ENCODE peak calls at places on chromosome 17, in six cellular contexts. R is transverse colon, K is H1, J is stomach, P is SK-N-SH, Y is A549. Q is an unnamed sample.

GRCh38 chr17:29645516-29646051 is 22.9 kb upstream of the CORO6 start:
- DNase-seq in P (peak; percentile 55), Y (no peak), J (peak; percentile 42), R (peak; percentile 41), K (no peak), Q (no peak)

GRCh38 chr17:13162361-13162760 is 144.5 kb upstream of the ELAC2 start:
- DNase-seq in Y (no peak), P (no peak), K (no peak), R (no peak), J (no peak), Q (no peak)

GRCh38 chr17:9023389-9024210 is 2.3 kb downstream of the NTN1 start:
- DNase-seq in K (peak; percentile 58), R (no peak), J (no peak), P (no peak), Y (no peak), Q (no peak)

GRCh38 chr17:32516940-32517711 is 30.3 kb downstream of the CDK5R1 start:
- DNase-seq in J (no peak), P (no peak), Y (no peak), K (no peak), R (no peak), Q (no peak)

GRCh38 chr17:39704821-39705551 is 5.1 kb downstream of the ERBB2 start:
- DNase-seq in Y (peak; percentile 38), R (no peak), P (no peak), K (peak; percentile 63), J (peak; percentile 77), Q (no peak)

GRCh38 chr17:75872434-75873351 is 5.7 kb downstream of the TRIM47 start:
- DNase-seq in J (peak; percentile 76), K (no peak), R (peak; percentile 78), Y (peak; percentile 87), P (peak; percentile 52), Q (no peak)

GRCh38 chr17:5365831-5366230 is 53.6 kb downstream of the NUP88 start:
- DNase-seq in P (no peak), J (no peak), Y (no peak), R (no peak), K (no peak), Q (no peak)

GRCh38 chr17:39094607-39095308 is 56.7 kb downstream of the PLXDC1 start:
- DNase-seq in K (no peak), Y (no peak), J (no peak), R (peak; percentile 22), P (no peak), Q (no peak)

GRCh38 chr17:34917381-34917780 is 43.9 kb downstream of the CCT6B start:
- DNase-seq in J (no peak), P (no peak), Y (no peak), R (no peak), K (no peak), Q (no peak)

GRCh38 chr17:73423806-73424205 is 112.0 kb upstream of the CDC42EP4 start:
- DNase-seq in R (no peak), Y (no peak), K (no peak), J (no peak), P (no peak), Q (no peak)
- TF ChIP-seq EP300 in R (no peak), Y (no peak), K (no peak), J (no peak), P (no peak), Q (no peak)

DNA sequence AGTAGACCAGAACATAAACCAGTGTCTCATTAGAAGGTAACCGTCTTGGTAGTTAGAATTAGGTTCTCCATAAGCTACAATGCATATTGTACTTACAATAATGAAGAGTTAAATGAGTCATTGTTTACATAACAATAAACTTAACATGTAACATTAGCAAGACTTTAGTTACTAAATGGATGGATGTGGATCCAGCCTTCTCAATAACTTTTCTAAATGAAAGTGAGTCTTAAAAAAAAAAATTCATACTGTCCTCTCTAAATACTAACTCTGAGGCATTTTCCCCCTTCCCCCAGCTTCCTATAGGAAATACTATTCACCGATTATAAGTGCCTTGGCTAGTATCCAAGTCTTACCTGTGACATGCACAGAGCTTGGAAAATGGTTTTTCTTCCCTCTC is 155.3 kb downstream of the CYB561 start:
- DNase-seq in Y (no peak), K (no peak), P (no peak), J (no peak), R (no peak), Q (no peak)
- H3K4me1 ChIP-seq in Y (peaks cover 12% of the 10 kb centered on the region), K (no peaks in the 10 kb centered on the region), P (peaks cover 23% of the 10 kb centered on the region), J (peaks cover 13% of the 10 kb centered on the region), R (no peaks in the 10 kb centered on the region), Q (no peaks in the 10 kb centered on the region)

GRCh38 chr17:58092797-58093385 is 9.7 kb downstream of the DYNLL2 start:
- DNase-seq in R (no peak), K (no peak), P (no peak), Y (no peak), J (no peak), Q (no peak)
- TF ChIP-seq EP300 in R (no peak), K (no peak), P (no peak), Y (no peak), J (no peak), Q (no peak)

DNA sequence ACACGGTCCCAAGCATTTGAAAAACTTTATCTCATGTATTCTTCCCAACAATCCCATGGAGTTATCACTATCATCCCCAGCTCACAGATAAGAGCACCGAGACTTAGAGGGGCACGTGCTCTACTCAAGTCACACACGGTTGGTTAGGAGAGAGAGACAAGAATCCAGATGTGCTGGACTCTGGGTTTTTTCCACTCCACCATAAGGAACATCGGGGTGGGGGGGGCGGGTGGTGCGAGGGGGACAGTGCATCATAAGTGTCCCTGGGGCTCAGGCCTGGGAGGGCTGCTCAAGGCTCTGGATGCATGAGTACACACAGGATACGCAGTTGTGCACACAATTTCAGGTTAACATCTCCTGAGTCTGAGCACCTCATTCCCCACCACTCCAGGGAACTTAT is 7.4 kb downstream of the CDC42EP4 start:
- DNase-seq in P (no peak), Y (no peak), R (no peak), K (no peak), J (no peak), Q (no peak)
- H3K4me1 ChIP-seq in P (peaks cover 85% of the 10 kb centered on the region), Y (peaks cover 86% of the 10 kb centered on the region), R (peaks cover 76% of the 10 kb centered on the region), K (peaks cover 21% of the 10 kb centered on the region), J (peaks cover 100% of the 10 kb centered on the region), Q (peaks cover 84% of the 10 kb centered on the region)

GRCh38 chr17:7306911-7307685 is at the start of gene EIF5A:
- DNase-seq in Y (peak; percentile 100), J (peak; percentile 100), R (peak; percentile 100), K (peak; percentile 99), P (peak; percentile 99), Q (peak; percentile 98)
- TF ChIP-seq EP300 in Y (no peak), J (no peak), R (no peak), K (no peak), P (no peak), Q (no peak)

GRCh38 chr17:59558039-59558438 is 7.4 kb upstream of the DHX40 start:
- DNase-seq in Y (no peak), J (no peak), K (no peak), R (no peak), P (no peak), Q (no peak)
- H3K4me1 ChIP-seq in Y (no peaks in the 10 kb centered on the region), J (no peaks in the 10 kb centered on the region), K (no peaks in the 10 kb centered on the region), R (no peaks in the 10 kb centered on the region), P (no peaks in the 10 kb centered on the region), Q (no peaks in the 10 kb centered on the region)

Q was measured in upper lobe of left lung.